ENCODE peak calls at places on chromosomes 6 and 20, in eight cellular contexts. N is psoas muscle, C is fibroblast of villous mesenchyme, R is H1, X is neural progenitor cell, L is astrocyte, A is GM12865, U is fibroblast of the aortic adventitia. E is an unnamed sample.
A peak's percentile ranks its signal among the peaks of the same experiment; 100 is the strongest.

GRCh38 chr6:42453649-42454427 is 2.1 kb upstream of the TRERF1 start:
- DNase-seq in U (peak; percentile 66), L (peak; percentile 49), C (peak; percentile 63), X (peak; percentile 85), A (peak; percentile 44), N (peak; percentile 63), R (no peak), E (peak; percentile 48)

GRCh38 chr20:35226775-35227681 is 538 bp downstream of the MMP24 start:
- DNase-seq in R (no peak), A (peak; percentile 16), L (peak; percentile 26), N (no peak), X (peak; percentile 90), U (peak; percentile 26), C (peak; percentile 45), E (peak; percentile 41)

GRCh38 chr20:60116128-60116909 is 158.1 kb downstream of the CDH26 start:
- DNase-seq in R (no peak), C (no peak), U (no peak), X (no peak), N (no peak), L (no peak), A (no peak), E (no peak)

GRCh38 chr20:9068232-9068781 is 580 bp upstream of the PLCB4 start:
- DNase-seq in U (no peak), C (no peak), L (peak; percentile 17), A (no peak), N (peak; percentile 56), R (no peak), X (peak; percentile 89), E (peak; percentile 72)

GRCh38 chr20:1528811-1529210 is 28.7 kb downstream of the SIRPD start:
- DNase-seq in U (no peak), C (peak; percentile 11), R (no peak), N (no peak), X (no peak), A (no peak), L (no peak), E (no peak)

GRCh38 chr6:166704171-166704570 is 77.1 kb upstream of the RPS6KA2 start:
- DNase-seq in X (no peak), C (no peak), L (no peak), R (no peak), N (no peak), A (no peak), U (no peak), E (no peak)

GRCh38 chr20:62136283-62137091 is 6.7 kb downstream of the PSMA7 start:
- DNase-seq in C (peak; percentile 75), R (no peak), L (peak; percentile 31), U (peak; percentile 70), X (peak; percentile 82), N (peak; percentile 83), A (peak; percentile 74), E (peak; percentile 56)

GRCh38 chr6:94735270-94735669 is 842.1 kb upstream of the MANEA start:
- DNase-seq in X (no peak), U (no peak), N (no peak), L (no peak), C (no peak), R (no peak), A (no peak), E (no peak)

GRCh38 chr6:142013875-142014495 is 118.7 kb upstream of the GJE1 start:
- DNase-seq in L (peak; percentile 32), R (no peak), U (no peak), N (no peak), X (peak; percentile 13), A (no peak), C (no peak), E (no peak)

GRCh38 chr6:149293244-149293643 is 24.3 kb upstream of the TAB2 start:
- DNase-seq in A (no peak), U (no peak), L (no peak), X (no peak), R (no peak), N (no peak), C (no peak), E (no peak)

GRCh38 chr20:19756756-19757486 is 1.1 kb upstream of the RIN2 start:
- DNase-seq in L (no peak), X (no peak), A (no peak), U (no peak), C (peak; percentile 11), R (no peak), N (no peak), E (no peak)

GRCh38 chr20:19976595-19977372 is 40.4 kb upstream of the NAA20 start:
- DNase-seq in N (peak; percentile 67), X (peak; percentile 60), L (peak; percentile 90), U (peak; percentile 79), A (no peak), C (peak; percentile 81), R (peak; percentile 50), E (peak; percentile 57)

GRCh38 chr20:32433311-32434021 is 75.3 kb downstream of the ASXL1 start:
- DNase-seq in U (peak; percentile 22), A (no peak), N (no peak), R (no peak), X (no peak), C (peak; percentile 21), L (no peak), E (peak; percentile 54)

GRCh38 chr6:157985378-157986155 is 3.9 kb downstream of the SYNJ2 start:
- DNase-seq in N (no peak), U (no peak), A (no peak), L (no peak), R (no peak), X (no peak), C (no peak), E (no peak)

GRCh38 chr6:143419526-143419925 is 31.0 kb downstream of the ADAT2 start:
- DNase-seq in R (no peak), X (no peak), C (no peak), U (no peak), N (no peak), L (no peak), A (no peak), E (no peak)

GRCh38 chr20:36861875-36862801 is 13.8 kb upstream of the TLDC2 start:
- DNase-seq in A (no peak), R (no peak), C (peak; percentile 87), N (peak; percentile 90), X (peak; percentile 55), L (peak; percentile 66), U (peak; percentile 77), E (peak; percentile 82)

GRCh38 chr6:73695619-73696421 is at the start of gene CD109:
- DNase-seq in C (peak; percentile 75), N (peak; percentile 61), R (peak; percentile 33), U (peak; percentile 83), X (peak; percentile 77), L (peak; percentile 88), A (peak; percentile 53), E (peak; percentile 38)

DNA sequence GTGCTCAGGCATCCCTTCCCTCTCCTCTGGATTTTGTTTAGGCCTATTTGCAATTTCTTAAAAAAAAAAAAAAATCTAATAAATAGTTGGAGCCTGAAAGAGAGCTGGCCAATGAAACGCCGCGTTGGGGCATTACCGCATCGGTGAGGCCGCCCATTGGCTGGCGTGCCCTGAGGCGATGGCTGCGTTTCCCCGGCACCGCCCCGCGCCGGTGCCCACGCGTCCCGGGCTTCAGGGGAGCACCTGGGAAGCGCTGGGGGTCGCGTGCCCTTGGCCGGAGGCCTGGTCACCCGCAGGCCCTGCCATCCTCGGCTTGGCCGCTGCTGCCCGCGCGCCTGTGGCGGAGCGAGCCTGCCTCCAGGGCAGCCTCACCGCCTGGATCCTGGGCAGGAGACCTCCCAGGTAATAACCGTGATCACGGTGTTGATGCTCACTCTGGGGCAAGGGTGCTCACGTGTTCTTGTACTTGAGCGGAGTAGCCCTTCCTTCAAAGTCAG is 155.4 kb downstream of the NRN1 start:
- DNase-seq in R (peak; percentile 38), N (no peak), A (peak; percentile 64), X (peak; percentile 87), C (peak; percentile 9), U (no peak), L (peak; percentile 10), E (peak; percentile 47)
- H3K4me3 ChIP-seq in R (peak overlapping the region; percentile 41), N (peak overlapping the region; percentile 57), A (peak overlapping the region; percentile 47), X (peak overlapping the region; percentile 50), C (peak overlapping the region; percentile 10), U (no peak overlapping the region), L (peak overlapping the region; percentile 51), E (peak overlapping the region; percentile 55)

GRCh38 chr6:31187780-31188194 is 17.3 kb upstream of the POU5F1 start:
- DNase-seq in A (no peak), N (no peak), U (no peak), C (no peak), R (no peak), X (no peak), L (no peak), E (no peak)

GRCh38 chr6:31190488-31190887 is 20.0 kb upstream of the POU5F1 start:
- DNase-seq in U (no peak), X (no peak), R (no peak), C (no peak), N (no peak), L (no peak), A (peak; percentile 86), E (no peak)

GRCh38 chr6:31197559-31198305 is 27.2 kb upstream of the POU5F1 start:
- DNase-seq in A (peak; percentile 97), X (peak; percentile 72), R (no peak), U (peak; percentile 72), C (peak; percentile 75), L (peak; percentile 66), N (peak; percentile 94), E (peak; percentile 95)

GRCh38 chr6:31194271-31194834 is 23.9 kb upstream of the POU5F1 start:
- DNase-seq in C (no peak), N (no peak), X (no peak), A (no peak), R (no peak), U (no peak), L (no peak), E (no peak)

GRCh38 chr6:31193206-31193605 is 22.7 kb upstream of the POU5F1 start:
- DNase-seq in C (no peak), X (no peak), U (no peak), N (no peak), L (no peak), R (no peak), A (no peak), E (no peak)
- TF ChIP-seq CTCF in C (no peak), X (no peak), U (no peak), N (no peak), L (no peak), R (peak; percentile 38), A (peak; percentile 11), E (no peak)

GRCh38 chr6:3214898-3215297 is 12.6 kb downstream of the TUBB2B start:
- DNase-seq in L (no peak), U (peak; percentile 76), A (no peak), C (no peak), N (no peak), R (no peak), X (no peak), E (no peak)
- H3K4me3 ChIP-seq in L (no peak overlapping the region), U (no peak overlapping the region), A (no peak overlapping the region), C (no peak overlapping the region), N (no peak overlapping the region), R (no peak overlapping the region), X (no peak overlapping the region), E (no peak overlapping the region)

DNA sequence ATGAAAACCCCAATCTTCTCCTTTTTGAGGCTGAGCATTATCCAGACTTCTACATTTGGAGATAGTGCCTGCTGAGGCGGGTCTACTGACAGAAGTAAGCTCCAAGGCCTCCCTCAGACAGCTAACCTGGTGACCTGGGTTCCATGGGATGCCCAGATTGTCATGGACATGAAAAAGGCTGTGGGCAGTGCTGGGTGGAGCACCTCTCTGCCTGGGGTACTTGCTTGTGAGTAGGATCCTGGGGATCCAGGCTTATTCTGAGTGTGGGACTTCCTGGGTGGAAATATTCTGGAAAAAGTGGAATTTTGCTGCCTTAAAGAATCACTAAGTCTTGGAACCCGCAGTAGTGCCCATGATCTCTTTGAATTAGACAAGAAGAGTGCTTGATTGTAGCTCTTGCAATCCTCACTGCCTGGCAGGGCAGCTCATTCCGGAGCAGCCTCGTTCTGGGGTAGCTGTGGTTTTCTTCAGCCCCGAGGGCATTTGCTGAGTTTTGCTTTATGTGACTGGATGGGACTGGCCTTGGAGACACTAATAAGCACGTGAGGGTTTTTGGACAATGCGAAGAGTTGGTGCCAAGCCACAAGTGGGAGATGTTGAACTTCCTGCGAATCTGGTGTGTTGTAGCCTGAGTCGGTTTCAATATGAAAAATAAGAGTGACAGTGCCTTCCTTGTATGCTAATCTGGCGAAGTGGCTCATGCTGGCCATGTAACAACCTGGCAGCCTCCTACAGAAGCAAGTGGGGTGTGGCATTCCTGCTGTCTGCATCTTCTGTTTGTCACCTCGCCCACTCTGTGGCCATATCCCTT is 28.2 kb downstream of the SNRNP48 start:
- DNase-seq in A (peak; percentile 66), N (no peak), L (peak; percentile 56), C (peak; percentile 68), X (no peak), U (peak; percentile 97), R (no peak), E (peak; percentile 24)
- TF ChIP-seq CTCF in A (no peak), N (no peak), L (no peak), C (no peak), X (no peak), U (no peak), R (no peak), E (no peak)